ENCODE peak calls at places on chromosomes 16 and 17, in ten cellular contexts. One of them, this sample, is unnamed.

GRCh38 chr17:81804559-81805399 is 829 bp downstream of the GCGR start:
- ATAC-seq in activated T-cell treated with anti-CD3 and anti-CD28 coated beads, Interleukin-2, amount 50 U/mL, for 4 hours: no peak
- ATAC-seq in foreskin keratinocyte: no peak
- ATAC-seq in left lobe of liver: peak
- ATAC-seq in activated T-helper 17 cell treated with anti-CD3 and anti-CD28 coated beads, Interleukin-2, amount 50 U/mL, for 72 hours: no peak
- ATAC-seq in lower lobe of right lung: no peak
- ATAC-seq in aorta: no peak
- ATAC-seq in CD4-positive, alpha-beta T cell: no peak
- ATAC-seq in stimulated activated naive CD8-positive, alpha-beta T cell treated with anti-CD3 and anti-CD28 coated beads, Interleukin-15, amount 100 ng/mL, for 72 hours: peak
- ATAC-seq in heart right ventricle: no peak
- ATAC-seq in this sample: no peak

GRCh38 chr17:78151514-78152008 is 5.4 kb downstream of the C17orf99 start:
- ATAC-seq in activated T-cell treated with anti-CD3 and anti-CD28 coated beads, Interleukin-2, amount 50 U/mL, for 4 hours: no peak
- ATAC-seq in foreskin keratinocyte: peak
- ATAC-seq in left lobe of liver: peak
- ATAC-seq in activated T-helper 17 cell treated with anti-CD3 and anti-CD28 coated beads, Interleukin-2, amount 50 U/mL, for 72 hours: no peak
- ATAC-seq in lower lobe of right lung: peak
- ATAC-seq in aorta: no peak
- ATAC-seq in CD4-positive, alpha-beta T cell: no peak
- ATAC-seq in stimulated activated naive CD8-positive, alpha-beta T cell treated with anti-CD3 and anti-CD28 coated beads, Interleukin-15, amount 100 ng/mL, for 72 hours: no peak
- ATAC-seq in heart right ventricle: peak
- ATAC-seq in this sample: peak

GRCh38 chr17:38451030-38451839 is 23.0 kb downstream of the ARHGAP23 start:
- ATAC-seq in activated T-cell treated with anti-CD3 and anti-CD28 coated beads, Interleukin-2, amount 50 U/mL, for 4 hours: no peak
- ATAC-seq in foreskin keratinocyte: no peak
- ATAC-seq in left lobe of liver: peak
- ATAC-seq in activated T-helper 17 cell treated with anti-CD3 and anti-CD28 coated beads, Interleukin-2, amount 50 U/mL, for 72 hours: no peak
- ATAC-seq in lower lobe of right lung: peak
- ATAC-seq in aorta: peak
- ATAC-seq in CD4-positive, alpha-beta T cell: no peak
- ATAC-seq in stimulated activated naive CD8-positive, alpha-beta T cell treated with anti-CD3 and anti-CD28 coated beads, Interleukin-15, amount 100 ng/mL, for 72 hours: no peak
- ATAC-seq in heart right ventricle: peak
- ATAC-seq in this sample: no peak

GRCh38 chr17:15091825-15092224 is 173.3 kb downstream of the PMP22 start:
- ATAC-seq in activated T-cell treated with anti-CD3 and anti-CD28 coated beads, Interleukin-2, amount 50 U/mL, for 4 hours: no peak
- ATAC-seq in foreskin keratinocyte: peak
- ATAC-seq in left lobe of liver: peak
- ATAC-seq in activated T-helper 17 cell treated with anti-CD3 and anti-CD28 coated beads, Interleukin-2, amount 50 U/mL, for 72 hours: no peak
- ATAC-seq in lower lobe of right lung: no peak
- ATAC-seq in aorta: no peak
- ATAC-seq in CD4-positive, alpha-beta T cell: no peak
- ATAC-seq in stimulated activated naive CD8-positive, alpha-beta T cell treated with anti-CD3 and anti-CD28 coated beads, Interleukin-15, amount 100 ng/mL, for 72 hours: no peak
- ATAC-seq in heart right ventricle: no peak
- ATAC-seq in this sample: no peak

GRCh38 chr16:66904846-66905632 is 13.6 kb downstream of the CDH16 start:
- ATAC-seq in activated T-cell treated with anti-CD3 and anti-CD28 coated beads, Interleukin-2, amount 50 U/mL, for 4 hours: no peak
- ATAC-seq in foreskin keratinocyte: peak
- ATAC-seq in left lobe of liver: no peak
- ATAC-seq in activated T-helper 17 cell treated with anti-CD3 and anti-CD28 coated beads, Interleukin-2, amount 50 U/mL, for 72 hours: no peak
- ATAC-seq in lower lobe of right lung: no peak
- ATAC-seq in aorta: no peak
- ATAC-seq in CD4-positive, alpha-beta T cell: no peak
- ATAC-seq in stimulated activated naive CD8-positive, alpha-beta T cell treated with anti-CD3 and anti-CD28 coated beads, Interleukin-15, amount 100 ng/mL, for 72 hours: no peak
- ATAC-seq in heart right ventricle: peak
- ATAC-seq in this sample: peak

GRCh38 chr17:75238684-75239191 is 22.7 kb downstream of the GGA3 start:
- ATAC-seq in activated T-cell treated with anti-CD3 and anti-CD28 coated beads, Interleukin-2, amount 50 U/mL, for 4 hours: peak
- ATAC-seq in foreskin keratinocyte: peak
- ATAC-seq in left lobe of liver: peak
- ATAC-seq in activated T-helper 17 cell treated with anti-CD3 and anti-CD28 coated beads, Interleukin-2, amount 50 U/mL, for 72 hours: peak
- ATAC-seq in lower lobe of right lung: peak
- ATAC-seq in aorta: peak
- ATAC-seq in CD4-positive, alpha-beta T cell: peak
- ATAC-seq in stimulated activated naive CD8-positive, alpha-beta T cell treated with anti-CD3 and anti-CD28 coated beads, Interleukin-15, amount 100 ng/mL, for 72 hours: peak
- ATAC-seq in heart right ventricle: peak
- ATAC-seq in this sample: peak

GRCh38 chr16:52404546-52404945 is 142.4 kb downstream of the TOX3 start:
- ATAC-seq in activated T-cell treated with anti-CD3 and anti-CD28 coated beads, Interleukin-2, amount 50 U/mL, for 4 hours: no peak
- ATAC-seq in foreskin keratinocyte: peak
- ATAC-seq in left lobe of liver: no peak
- ATAC-seq in activated T-helper 17 cell treated with anti-CD3 and anti-CD28 coated beads, Interleukin-2, amount 50 U/mL, for 72 hours: no peak
- ATAC-seq in lower lobe of right lung: no peak
- ATAC-seq in aorta: no peak
- ATAC-seq in CD4-positive, alpha-beta T cell: no peak
- ATAC-seq in stimulated activated naive CD8-positive, alpha-beta T cell treated with anti-CD3 and anti-CD28 coated beads, Interleukin-15, amount 100 ng/mL, for 72 hours: no peak
- ATAC-seq in heart right ventricle: no peak
- ATAC-seq in this sample: no peak

GRCh38 chr16:426115-426905 is 861 bp downstream of the RAB11FIP3 start:
- ATAC-seq in activated T-cell treated with anti-CD3 and anti-CD28 coated beads, Interleukin-2, amount 50 U/mL, for 4 hours: peak
- ATAC-seq in foreskin keratinocyte: peak
- ATAC-seq in left lobe of liver: peak
- ATAC-seq in activated T-helper 17 cell treated with anti-CD3 and anti-CD28 coated beads, Interleukin-2, amount 50 U/mL, for 72 hours: peak
- ATAC-seq in lower lobe of right lung: no peak
- ATAC-seq in aorta: no peak
- ATAC-seq in CD4-positive, alpha-beta T cell: no peak
- ATAC-seq in stimulated activated naive CD8-positive, alpha-beta T cell treated with anti-CD3 and anti-CD28 coated beads, Interleukin-15, amount 100 ng/mL, for 72 hours: peak
- ATAC-seq in heart right ventricle: no peak
- ATAC-seq in this sample: no peak

GRCh38 chr17:76048711-76049110 is 21.6 kb upstream of the EVPL start:
- ATAC-seq in activated T-cell treated with anti-CD3 and anti-CD28 coated beads, Interleukin-2, amount 50 U/mL, for 4 hours: no peak
- ATAC-seq in foreskin keratinocyte: no peak
- ATAC-seq in left lobe of liver: no peak
- ATAC-seq in activated T-helper 17 cell treated with anti-CD3 and anti-CD28 coated beads, Interleukin-2, amount 50 U/mL, for 72 hours: peak
- ATAC-seq in lower lobe of right lung: no peak
- ATAC-seq in aorta: no peak
- ATAC-seq in CD4-positive, alpha-beta T cell: peak
- ATAC-seq in stimulated activated naive CD8-positive, alpha-beta T cell treated with anti-CD3 and anti-CD28 coated beads, Interleukin-15, amount 100 ng/mL, for 72 hours: no peak
- ATAC-seq in heart right ventricle: no peak
- ATAC-seq in this sample: no peak

GRCh38 chr16:4615389-4616046 is 830 bp upstream of the UBALD1 start:
- ATAC-seq in activated T-cell treated with anti-CD3 and anti-CD28 coated beads, Interleukin-2, amount 50 U/mL, for 4 hours: no peak
- ATAC-seq in foreskin keratinocyte: no peak
- ATAC-seq in left lobe of liver: peak
- ATAC-seq in activated T-helper 17 cell treated with anti-CD3 and anti-CD28 coated beads, Interleukin-2, amount 50 U/mL, for 72 hours: no peak
- ATAC-seq in lower lobe of right lung: no peak
- ATAC-seq in aorta: peak
- ATAC-seq in CD4-positive, alpha-beta T cell: peak
- ATAC-seq in stimulated activated naive CD8-positive, alpha-beta T cell treated with anti-CD3 and anti-CD28 coated beads, Interleukin-15, amount 100 ng/mL, for 72 hours: no peak
- ATAC-seq in heart right ventricle: no peak
- ATAC-seq in this sample: peak

GRCh38 chr17:63686138-63686685 is 13.7 kb downstream of the LIMD2 start:
- ATAC-seq in activated T-cell treated with anti-CD3 and anti-CD28 coated beads, Interleukin-2, amount 50 U/mL, for 4 hours: peak
- ATAC-seq in foreskin keratinocyte: no peak
- ATAC-seq in left lobe of liver: no peak
- ATAC-seq in activated T-helper 17 cell treated with anti-CD3 and anti-CD28 coated beads, Interleukin-2, amount 50 U/mL, for 72 hours: peak
- ATAC-seq in lower lobe of right lung: no peak
- ATAC-seq in aorta: no peak
- ATAC-seq in CD4-positive, alpha-beta T cell: no peak
- ATAC-seq in stimulated activated naive CD8-positive, alpha-beta T cell treated with anti-CD3 and anti-CD28 coated beads, Interleukin-15, amount 100 ng/mL, for 72 hours: peak
- ATAC-seq in heart right ventricle: no peak
- ATAC-seq in this sample: no peak

GRCh38 chr17:2050246-2050866 is 4.5 kb upstream of the HIC1 start:
- ATAC-seq in activated T-cell treated with anti-CD3 and anti-CD28 coated beads, Interleukin-2, amount 50 U/mL, for 4 hours: peak
- ATAC-seq in foreskin keratinocyte: peak
- ATAC-seq in left lobe of liver: peak
- ATAC-seq in activated T-helper 17 cell treated with anti-CD3 and anti-CD28 coated beads, Interleukin-2, amount 50 U/mL, for 72 hours: no peak
- ATAC-seq in lower lobe of right lung: peak
- ATAC-seq in aorta: peak
- ATAC-seq in CD4-positive, alpha-beta T cell: peak
- ATAC-seq in stimulated activated naive CD8-positive, alpha-beta T cell treated with anti-CD3 and anti-CD28 coated beads, Interleukin-15, amount 100 ng/mL, for 72 hours: peak
- ATAC-seq in heart right ventricle: peak
- ATAC-seq in this sample: peak

GRCh38 chr17:14202388-14203166 is 34.1 kb downstream of the CDRT15 start:
- ATAC-seq in activated T-cell treated with anti-CD3 and anti-CD28 coated beads, Interleukin-2, amount 50 U/mL, for 4 hours: peak
- ATAC-seq in foreskin keratinocyte: no peak
- ATAC-seq in left lobe of liver: no peak
- ATAC-seq in activated T-helper 17 cell treated with anti-CD3 and anti-CD28 coated beads, Interleukin-2, amount 50 U/mL, for 72 hours: peak
- ATAC-seq in lower lobe of right lung: no peak
- ATAC-seq in aorta: no peak
- ATAC-seq in CD4-positive, alpha-beta T cell: no peak
- ATAC-seq in stimulated activated naive CD8-positive, alpha-beta T cell treated with anti-CD3 and anti-CD28 coated beads, Interleukin-15, amount 100 ng/mL, for 72 hours: peak
- ATAC-seq in heart right ventricle: no peak
- ATAC-seq in this sample: no peak

GRCh38 chr17:1829189-1829578 is 518 bp downstream of the SMYD4 start:
- ATAC-seq in activated T-cell treated with anti-CD3 and anti-CD28 coated beads, Interleukin-2, amount 50 U/mL, for 4 hours: peak
- ATAC-seq in foreskin keratinocyte: peak
- ATAC-seq in left lobe of liver: peak
- ATAC-seq in activated T-helper 17 cell treated with anti-CD3 and anti-CD28 coated beads, Interleukin-2, amount 50 U/mL, for 72 hours: peak
- ATAC-seq in lower lobe of right lung: peak
- ATAC-seq in aorta: peak
- ATAC-seq in CD4-positive, alpha-beta T cell: peak
- ATAC-seq in stimulated activated naive CD8-positive, alpha-beta T cell treated with anti-CD3 and anti-CD28 coated beads, Interleukin-15, amount 100 ng/mL, for 72 hours: no peak
- ATAC-seq in heart right ventricle: peak
- ATAC-seq in this sample: peak

GRCh38 chr17:67602974-67603373 is 114.8 kb upstream of the NOL11 start:
- ATAC-seq in activated T-cell treated with anti-CD3 and anti-CD28 coated beads, Interleukin-2, amount 50 U/mL, for 4 hours: peak
- ATAC-seq in foreskin keratinocyte: peak
- ATAC-seq in left lobe of liver: peak
- ATAC-seq in activated T-helper 17 cell treated with anti-CD3 and anti-CD28 coated beads, Interleukin-2, amount 50 U/mL, for 72 hours: peak
- ATAC-seq in lower lobe of right lung: no peak
- ATAC-seq in aorta: no peak
- ATAC-seq in CD4-positive, alpha-beta T cell: peak
- ATAC-seq in stimulated activated naive CD8-positive, alpha-beta T cell treated with anti-CD3 and anti-CD28 coated beads, Interleukin-15, amount 100 ng/mL, for 72 hours: peak
- ATAC-seq in heart right ventricle: no peak
- ATAC-seq in this sample: peak

GRCh38 chr17:65557349-65558310 is 3.8 kb downstream of the AXIN2 start:
- ATAC-seq in activated T-cell treated with anti-CD3 and anti-CD28 coated beads, Interleukin-2, amount 50 U/mL, for 4 hours: no peak
- ATAC-seq in foreskin keratinocyte: no peak
- ATAC-seq in left lobe of liver: no peak
- ATAC-seq in activated T-helper 17 cell treated with anti-CD3 and anti-CD28 coated beads, Interleukin-2, amount 50 U/mL, for 72 hours: peak
- ATAC-seq in lower lobe of right lung: no peak
- ATAC-seq in aorta: no peak
- ATAC-seq in CD4-positive, alpha-beta T cell: peak
- ATAC-seq in stimulated activated naive CD8-positive, alpha-beta T cell treated with anti-CD3 and anti-CD28 coated beads, Interleukin-15, amount 100 ng/mL, for 72 hours: no peak
- ATAC-seq in heart right ventricle: no peak
- ATAC-seq in this sample: no peak

GRCh38 chr16:88360999-88361398 is 21.8 kb upstream of the ZNF469 start:
- ATAC-seq in activated T-cell treated with anti-CD3 and anti-CD28 coated beads, Interleukin-2, amount 50 U/mL, for 4 hours: no peak
- ATAC-seq in foreskin keratinocyte: no peak
- ATAC-seq in left lobe of liver: no peak
- ATAC-seq in activated T-helper 17 cell treated with anti-CD3 and anti-CD28 coated beads, Interleukin-2, amount 50 U/mL, for 72 hours: no peak
- ATAC-seq in lower lobe of right lung: no peak
- ATAC-seq in aorta: no peak
- ATAC-seq in CD4-positive, alpha-beta T cell: no peak
- ATAC-seq in stimulated activated naive CD8-positive, alpha-beta T cell treated with anti-CD3 and anti-CD28 coated beads, Interleukin-15, amount 100 ng/mL, for 72 hours: no peak
- ATAC-seq in heart right ventricle: no peak
- ATAC-seq in this sample: no peak

GRCh38 chr17:82302991-82303943 is 14.1 kb downstream of the CD7 start:
- ATAC-seq in activated T-cell treated with anti-CD3 and anti-CD28 coated beads, Interleukin-2, amount 50 U/mL, for 4 hours: no peak
- ATAC-seq in foreskin keratinocyte: no peak
- ATAC-seq in left lobe of liver: peak
- ATAC-seq in activated T-helper 17 cell treated with anti-CD3 and anti-CD28 coated beads, Interleukin-2, amount 50 U/mL, for 72 hours: no peak
- ATAC-seq in lower lobe of right lung: no peak
- ATAC-seq in aorta: no peak
- ATAC-seq in CD4-positive, alpha-beta T cell: peak
- ATAC-seq in stimulated activated naive CD8-positive, alpha-beta T cell treated with anti-CD3 and anti-CD28 coated beads, Interleukin-15, amount 100 ng/mL, for 72 hours: peak
- ATAC-seq in heart right ventricle: no peak
- ATAC-seq in this sample: no peak

GRCh38 chr16:11597737-11598136 is 11.0 kb upstream of the LITAF start:
- ATAC-seq in activated T-cell treated with anti-CD3 and anti-CD28 coated beads, Interleukin-2, amount 50 U/mL, for 4 hours: peak
- ATAC-seq in foreskin keratinocyte: no peak
- ATAC-seq in left lobe of liver: no peak
- ATAC-seq in activated T-helper 17 cell treated with anti-CD3 and anti-CD28 coated beads, Interleukin-2, amount 50 U/mL, for 72 hours: no peak
- ATAC-seq in lower lobe of right lung: peak
- ATAC-seq in aorta: no peak
- ATAC-seq in CD4-positive, alpha-beta T cell: peak
- ATAC-seq in stimulated activated naive CD8-positive, alpha-beta T cell treated with anti-CD3 and anti-CD28 coated beads, Interleukin-15, amount 100 ng/mL, for 72 hours: no peak
- ATAC-seq in heart right ventricle: no peak
- ATAC-seq in this sample: no peak

GRCh38 chr17:36082062-36082461 is 7.9 kb downstream of the CCL3 start:
- ATAC-seq in activated T-cell treated with anti-CD3 and anti-CD28 coated beads, Interleukin-2, amount 50 U/mL, for 4 hours: no peak
- ATAC-seq in foreskin keratinocyte: no peak
- ATAC-seq in left lobe of liver: no peak
- ATAC-seq in activated T-helper 17 cell treated with anti-CD3 and anti-CD28 coated beads, Interleukin-2, amount 50 U/mL, for 72 hours: peak
- ATAC-seq in lower lobe of right lung: peak
- ATAC-seq in aorta: no peak
- ATAC-seq in CD4-positive, alpha-beta T cell: no peak
- ATAC-seq in stimulated activated naive CD8-positive, alpha-beta T cell treated with anti-CD3 and anti-CD28 coated beads, Interleukin-15, amount 100 ng/mL, for 72 hours: peak
- ATAC-seq in heart right ventricle: no peak
- ATAC-seq in this sample: no peak

GRCh38 chr16:24834459-24835335 is 11.1 kb upstream of the SLC5A11 start:
- ATAC-seq in activated T-cell treated with anti-CD3 and anti-CD28 coated beads, Interleukin-2, amount 50 U/mL, for 4 hours: no peak
- ATAC-seq in foreskin keratinocyte: peak
- ATAC-seq in left lobe of liver: peak
- ATAC-seq in activated T-helper 17 cell treated with anti-CD3 and anti-CD28 coated beads, Interleukin-2, amount 50 U/mL, for 72 hours: peak
- ATAC-seq in lower lobe of right lung: peak
- ATAC-seq in aorta: no peak
- ATAC-seq in CD4-positive, alpha-beta T cell: no peak
- ATAC-seq in stimulated activated naive CD8-positive, alpha-beta T cell treated with anti-CD3 and anti-CD28 coated beads, Interleukin-15, amount 100 ng/mL, for 72 hours: no peak
- ATAC-seq in heart right ventricle: no peak
- ATAC-seq in this sample: peak

GRCh38 chr17:19883537-19884215 is 15.9 kb upstream of the ULK2 start:
- ATAC-seq in activated T-cell treated with anti-CD3 and anti-CD28 coated beads, Interleukin-2, amount 50 U/mL, for 4 hours: peak
- ATAC-seq in foreskin keratinocyte: no peak
- ATAC-seq in left lobe of liver: no peak
- ATAC-seq in activated T-helper 17 cell treated with anti-CD3 and anti-CD28 coated beads, Interleukin-2, amount 50 U/mL, for 72 hours: peak
- ATAC-seq in lower lobe of right lung: no peak
- ATAC-seq in aorta: no peak
- ATAC-seq in CD4-positive, alpha-beta T cell: no peak
- ATAC-seq in stimulated activated naive CD8-positive, alpha-beta T cell treated with anti-CD3 and anti-CD28 coated beads, Interleukin-15, amount 100 ng/mL, for 72 hours: peak
- ATAC-seq in heart right ventricle: no peak
- ATAC-seq in this sample: no peak

GRCh38 chr17:35242805-35243458 is at the start of gene SLFN5:
- ATAC-seq in activated T-cell treated with anti-CD3 and anti-CD28 coated beads, Interleukin-2, amount 50 U/mL, for 4 hours: peak
- ATAC-seq in foreskin keratinocyte: peak
- ATAC-seq in left lobe of liver: peak
- ATAC-seq in activated T-helper 17 cell treated with anti-CD3 and anti-CD28 coated beads, Interleukin-2, amount 50 U/mL, for 72 hours: peak
- ATAC-seq in lower lobe of right lung: peak
- ATAC-seq in aorta: peak
- ATAC-seq in CD4-positive, alpha-beta T cell: peak
- ATAC-seq in stimulated activated naive CD8-positive, alpha-beta T cell treated with anti-CD3 and anti-CD28 coated beads, Interleukin-15, amount 100 ng/mL, for 72 hours: peak
- ATAC-seq in heart right ventricle: peak
- ATAC-seq in this sample: peak

GRCh38 chr17:6970992-6971391 is 24.9 kb upstream of the ALOX12 start:
- ATAC-seq in activated T-cell treated with anti-CD3 and anti-CD28 coated beads, Interleukin-2, amount 50 U/mL, for 4 hours: peak
- ATAC-seq in foreskin keratinocyte: no peak
- ATAC-seq in left lobe of liver: no peak
- ATAC-seq in activated T-helper 17 cell treated with anti-CD3 and anti-CD28 coated beads, Interleukin-2, amount 50 U/mL, for 72 hours: peak
- ATAC-seq in lower lobe of right lung: no peak
- ATAC-seq in aorta: no peak
- ATAC-seq in CD4-positive, alpha-beta T cell: no peak
- ATAC-seq in stimulated activated naive CD8-positive, alpha-beta T cell treated with anti-CD3 and anti-CD28 coated beads, Interleukin-15, amount 100 ng/mL, for 72 hours: no peak
- ATAC-seq in heart right ventricle: no peak
- ATAC-seq in this sample: peak

GRCh38 chr16:3474136-3474779 is 21.0 kb downstream of the C16orf90 start:
- ATAC-seq in activated T-cell treated with anti-CD3 and anti-CD28 coated beads, Interleukin-2, amount 50 U/mL, for 4 hours: no peak
- ATAC-seq in foreskin keratinocyte: no peak
- ATAC-seq in left lobe of liver: peak
- ATAC-seq in activated T-helper 17 cell treated with anti-CD3 and anti-CD28 coated beads, Interleukin-2, amount 50 U/mL, for 72 hours: no peak
- ATAC-seq in lower lobe of right lung: peak
- ATAC-seq in aorta: no peak
- ATAC-seq in CD4-positive, alpha-beta T cell: no peak
- ATAC-seq in stimulated activated naive CD8-positive, alpha-beta T cell treated with anti-CD3 and anti-CD28 coated beads, Interleukin-15, amount 100 ng/mL, for 72 hours: no peak
- ATAC-seq in heart right ventricle: peak
- ATAC-seq in this sample: peak

GRCh38 chr16:89953671-89954406 is 5.3 kb downstream of the DEF8 start:
- ATAC-seq in activated T-cell treated with anti-CD3 and anti-CD28 coated beads, Interleukin-2, amount 50 U/mL, for 4 hours: no peak
- ATAC-seq in foreskin keratinocyte: no peak
- ATAC-seq in left lobe of liver: no peak
- ATAC-seq in activated T-helper 17 cell treated with anti-CD3 and anti-CD28 coated beads, Interleukin-2, amount 50 U/mL, for 72 hours: no peak
- ATAC-seq in lower lobe of right lung: no peak
- ATAC-seq in aorta: no peak
- ATAC-seq in CD4-positive, alpha-beta T cell: no peak
- ATAC-seq in stimulated activated naive CD8-positive, alpha-beta T cell treated with anti-CD3 and anti-CD28 coated beads, Interleukin-15, amount 100 ng/mL, for 72 hours: no peak
- ATAC-seq in heart right ventricle: no peak
- ATAC-seq in this sample: no peak

GRCh38 chr17:48483471-48484131 is 47.2 kb downstream of the HOXB1 start:
- ATAC-seq in activated T-cell treated with anti-CD3 and anti-CD28 coated beads, Interleukin-2, amount 50 U/mL, for 4 hours: peak
- ATAC-seq in foreskin keratinocyte: peak
- ATAC-seq in left lobe of liver: no peak
- ATAC-seq in activated T-helper 17 cell treated with anti-CD3 and anti-CD28 coated beads, Interleukin-2, amount 50 U/mL, for 72 hours: peak
- ATAC-seq in lower lobe of right lung: peak
- ATAC-seq in aorta: no peak
- ATAC-seq in CD4-positive, alpha-beta T cell: peak
- ATAC-seq in stimulated activated naive CD8-positive, alpha-beta T cell treated with anti-CD3 and anti-CD28 coated beads, Interleukin-15, amount 100 ng/mL, for 72 hours: peak
- ATAC-seq in heart right ventricle: no peak
- ATAC-seq in this sample: peak

GRCh38 chr17:76707985-76708807 is 2.6 kb downstream of the MXRA7 start:
- ATAC-seq in activated T-cell treated with anti-CD3 and anti-CD28 coated beads, Interleukin-2, amount 50 U/mL, for 4 hours: no peak
- ATAC-seq in foreskin keratinocyte: no peak
- ATAC-seq in left lobe of liver: no peak
- ATAC-seq in activated T-helper 17 cell treated with anti-CD3 and anti-CD28 coated beads, Interleukin-2, amount 50 U/mL, for 72 hours: no peak
- ATAC-seq in lower lobe of right lung: no peak
- ATAC-seq in aorta: no peak
- ATAC-seq in CD4-positive, alpha-beta T cell: no peak
- ATAC-seq in stimulated activated naive CD8-positive, alpha-beta T cell treated with anti-CD3 and anti-CD28 coated beads, Interleukin-15, amount 100 ng/mL, for 72 hours: no peak
- ATAC-seq in heart right ventricle: no peak
- ATAC-seq in this sample: no peak

This sample was measured in esophagus mucosa.